ENCODE peak calls at places on chromosomes 11 and 22, in ten cellular contexts. G is GM13976, A is Peyer's patch, U is mammary epithelial cell, D is A549, C is type B pancreatic cell, H is omental fat pad, I is fibroblast of lung, B is B cell, Z is AG04450. M is an unnamed sample.

GRCh38 chr11:93904711-93905110 is 54.3 kb upstream of the VSTM5 start:
- DNase-seq in G (no peak), A (no peak), U (no peak), D (no peak), C (no peak), H (no peak), I (peak), B (no peak), Z (no peak), M (no peak)

GRCh38 chr11:46456676-46457432 is 65.3 kb upstream of the CHRM4 start:
- DNase-seq in G (no peak), A (no peak), U (no peak), D (no peak), C (no peak), H (no peak), I (no peak), B (no peak), Z (no peak), M (no peak)

GRCh38 chr11:97570636-97571035 is 1180.8 kb downstream of the JRKL start:
- DNase-seq in G (no peak), A (no peak), U (no peak), D (no peak), C (no peak), H (no peak), I (no peak), B (no peak), Z (no peak), M (no peak)

GRCh38 chr11:82994615-82995014 is 77.1 kb downstream of the RAB30 start:
- DNase-seq in G (no peak), A (no peak), U (no peak), D (no peak), C (no peak), H (no peak), I (no peak), B (no peak), Z (no peak), M (no peak)

GRCh38 chr11:126816655-126817054 is 183.9 kb downstream of the KIRREL3 start:
- DNase-seq in G (no peak), A (no peak), U (no peak), D (no peak), C (no peak), H (no peak), I (peak), B (no peak), Z (no peak), M (no peak)

GRCh38 chr11:59787816-59788215 is 22.8 kb downstream of the MRPL16 start:
- DNase-seq in G (no peak), A (no peak), U (peak), D (no peak), C (no peak), H (no peak), I (peak), B (no peak), Z (no peak), M (no peak)

GRCh38 chr11:18322818-18323570 is 627 bp downstream of the GTF2H1 start:
- DNase-seq in G (no peak), A (no peak), U (no peak), D (no peak), C (no peak), H (no peak), I (peak), B (no peak), Z (no peak), M (no peak)

GRCh38 chr22:46043816-46044717 is 67.1 kb upstream of the WNT7B start:
- DNase-seq in G (no peak), A (no peak), U (peak), D (no peak), C (no peak), H (peak), I (peak), B (peak), Z (no peak), M (no peak)

GRCh38 chr22:49208768-49209252 is 618.9 kb downstream of the BRD1 start:
- DNase-seq in G (no peak), A (no peak), U (no peak), D (no peak), C (peak), H (no peak), I (no peak), B (no peak), Z (no peak), M (peak)

GRCh38 chr11:8097062-8097814 is 16.2 kb downstream of the TUB start:
- DNase-seq in G (no peak), A (no peak), U (no peak), D (no peak), C (peak), H (no peak), I (no peak), B (no peak), Z (no peak), M (no peak)

GRCh38 chr11:57777969-57778317 is 16.3 kb downstream of the CTNND1 start:
- DNase-seq in G (no peak), A (no peak), U (peak), D (peak), C (no peak), H (no peak), I (no peak), B (no peak), Z (no peak), M (no peak)

GRCh38 chr11:33893711-33894401 is 2.0 kb upstream of the LMO2 start:
- DNase-seq in G (peak), A (peak), U (no peak), D (no peak), C (no peak), H (no peak), I (peak), B (peak), Z (no peak), M (no peak)

GRCh38 chr11:2870955-2871720 is 14.4 kb downstream of the CDKN1C start:
- DNase-seq in G (no peak), A (no peak), U (no peak), D (no peak), C (no peak), H (no peak), I (no peak), B (no peak), Z (no peak), M (no peak)

GRCh38 chr11:130644187-130644586 is 195.7 kb downstream of the ADAMTS15 start:
- DNase-seq in G (no peak), A (no peak), U (peak), D (no peak), C (peak), H (no peak), I (no peak), B (no peak), Z (no peak), M (no peak)

GRCh38 chr11:6587360-6587953 is 16.0 kb downstream of the RRP8 start:
- DNase-seq in G (no peak), A (no peak), U (no peak), D (no peak), C (no peak), H (no peak), I (no peak), B (no peak), Z (no peak), M (no peak)

GRCh38 chr11:79092791-79093313 is 348.0 kb downstream of the TENM4 start:
- DNase-seq in G (no peak), A (no peak), U (peak), D (no peak), C (no peak), H (no peak), I (peak), B (no peak), Z (peak), M (no peak)

DNA sequence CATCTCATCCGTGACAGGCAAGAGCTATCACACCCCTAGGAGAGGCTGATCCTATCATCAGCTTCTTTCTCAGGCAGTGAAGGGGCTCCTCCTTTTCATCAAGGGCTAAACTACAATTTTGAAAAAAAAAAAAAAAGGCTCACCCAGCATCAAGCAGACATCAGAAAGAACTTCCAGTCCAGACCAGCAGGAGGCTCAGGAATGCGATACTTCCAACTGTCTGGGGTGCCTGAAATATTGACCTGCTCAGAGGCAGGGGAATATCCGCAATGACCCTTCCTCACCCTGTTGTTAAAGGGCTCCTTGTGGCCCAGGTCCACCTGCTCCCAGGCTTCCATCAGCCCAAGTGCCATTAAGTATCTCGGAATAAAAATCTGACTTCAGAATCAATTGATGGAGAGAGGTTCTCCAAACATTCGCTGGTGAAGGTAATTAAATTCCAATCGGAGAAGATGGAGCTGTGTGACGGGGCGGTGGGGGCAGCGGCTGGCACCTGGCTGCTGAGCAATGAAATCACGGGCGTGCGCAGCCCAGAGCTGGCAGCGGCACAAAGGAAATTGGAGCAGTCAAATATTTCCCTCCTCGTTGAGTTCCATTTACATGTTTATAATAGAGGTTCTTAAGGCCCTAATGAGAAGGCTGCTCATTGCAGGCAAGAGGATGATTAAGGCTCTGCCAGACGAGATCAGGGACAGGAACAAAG is 68.9 kb upstream of the THY1 start:
- DNase-seq in G (no peak), A (no peak), U (no peak), D (no peak), C (no peak), H (no peak), I (peak), B (no peak), Z (no peak), M (no peak)
- TF ChIP-seq CTCF in G (no peak), A (no peak), U (peak), D (no peak), C (peak), H (no peak), I (peak), B (no peak), Z (peak), M (peak)

DNA sequence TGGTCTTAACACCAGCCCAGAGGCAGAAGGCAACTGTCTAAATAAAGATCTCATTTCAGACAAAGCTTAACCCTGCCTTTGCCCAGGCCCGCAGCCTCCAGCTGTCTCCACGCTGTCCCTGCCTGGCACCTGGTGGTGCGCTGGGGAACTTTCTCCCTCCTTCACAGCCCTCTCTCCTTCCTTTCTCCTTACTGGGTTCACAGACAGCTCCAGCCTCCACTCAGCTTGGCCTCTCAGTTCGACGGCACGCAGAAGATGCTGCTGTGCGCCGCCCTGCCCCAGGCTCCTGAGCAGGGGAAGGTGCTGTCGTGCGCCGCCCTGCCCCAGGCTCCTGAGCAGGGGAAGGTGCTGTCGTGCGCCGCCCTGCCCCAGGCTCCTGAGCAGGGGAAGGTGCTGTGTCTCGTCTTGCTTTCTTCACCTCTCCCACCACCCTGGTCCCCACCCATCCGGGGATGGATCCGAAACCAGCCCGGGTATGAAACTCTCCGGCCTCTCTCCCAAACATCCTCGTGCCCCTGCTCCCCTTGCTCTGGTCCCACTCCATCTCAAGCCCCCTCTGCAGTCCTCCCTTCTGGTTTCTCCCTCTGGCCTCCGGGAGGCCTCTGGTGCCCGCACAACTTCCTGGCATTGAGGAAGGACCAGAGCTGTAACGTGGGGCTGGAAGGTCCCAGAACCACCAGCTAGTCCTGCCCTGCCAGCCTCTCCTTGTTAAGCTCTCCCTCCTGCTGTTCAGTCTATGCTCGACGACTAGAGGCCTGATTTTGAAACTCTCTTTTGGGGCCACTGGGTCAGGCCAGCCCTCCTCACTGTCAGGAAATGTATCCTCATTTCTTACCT is 22.9 kb upstream of the JAM3 start:
- DNase-seq in G (no peak), A (no peak), U (no peak), D (no peak), C (no peak), H (no peak), I (peak), B (no peak), Z (no peak), M (no peak)
- TF ChIP-seq CTCF in G (no peak), A (no peak), U (peak), D (no peak), C (peak), H (no peak), I (peak), B (no peak), Z (peak), M (peak)

GRCh38 chr11:90294091-90294490 is 71.2 kb upstream of the CHORDC1 start:
- DNase-seq in G (no peak), A (no peak), U (no peak), D (no peak), C (no peak), H (no peak), I (no peak), B (no peak), Z (no peak), M (no peak)

GRCh38 chr11:90286640-90287039 is 63.8 kb upstream of the CHORDC1 start:
- DNase-seq in G (no peak), A (no peak), U (no peak), D (no peak), C (no peak), H (no peak), I (no peak), B (no peak), Z (no peak), M (no peak)

DNA sequence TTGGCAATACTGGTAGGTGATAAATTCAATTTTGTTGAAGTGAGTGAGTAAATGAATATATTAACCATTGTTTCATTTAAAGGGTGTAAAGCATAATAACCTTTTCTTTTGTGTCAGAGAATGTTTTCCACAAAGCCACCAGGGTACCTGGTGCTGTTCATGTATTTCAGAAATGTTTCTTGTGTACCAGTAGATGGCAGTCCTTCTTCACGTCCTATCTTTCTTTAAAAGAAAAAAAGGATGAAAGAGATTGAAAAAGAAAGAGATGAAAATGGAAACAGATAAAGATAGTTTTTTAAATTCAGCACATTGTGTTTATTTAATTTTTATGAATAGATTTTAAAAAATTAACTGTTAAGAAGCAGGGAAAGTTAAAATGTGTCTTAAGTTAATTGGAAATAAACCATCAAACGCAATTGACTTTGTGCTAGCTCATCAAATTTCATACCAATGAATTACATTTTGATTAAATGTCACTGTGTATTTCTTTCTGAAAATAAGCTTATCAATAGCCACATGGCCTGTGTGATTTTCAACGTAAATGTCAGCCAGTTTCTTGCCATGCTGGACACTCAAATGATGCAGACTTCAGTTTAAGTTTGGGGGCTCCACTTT is 65.5 kb upstream of the CHORDC1 start:
- DNase-seq in G (peak), A (no peak), U (peak), D (peak), C (no peak), H (no peak), I (peak), B (no peak), Z (no peak), M (no peak)
- TF ChIP-seq CTCF in G (peak), A (no peak), U (peak), D (peak), C (peak), H (no peak), I (peak), B (peak), Z (peak), M (peak)

GRCh38 chr11:115941044-115941443 is 436.8 kb upstream of the CADM1 start:
- DNase-seq in G (no peak), A (no peak), U (no peak), D (no peak), C (no peak), H (no peak), I (no peak), B (no peak), Z (no peak), M (no peak)
- TF ChIP-seq CTCF in G (no peak), A (no peak), U (no peak), D (no peak), C (no peak), H (no peak), I (no peak), B (no peak), Z (no peak), M (no peak)

DNA sequence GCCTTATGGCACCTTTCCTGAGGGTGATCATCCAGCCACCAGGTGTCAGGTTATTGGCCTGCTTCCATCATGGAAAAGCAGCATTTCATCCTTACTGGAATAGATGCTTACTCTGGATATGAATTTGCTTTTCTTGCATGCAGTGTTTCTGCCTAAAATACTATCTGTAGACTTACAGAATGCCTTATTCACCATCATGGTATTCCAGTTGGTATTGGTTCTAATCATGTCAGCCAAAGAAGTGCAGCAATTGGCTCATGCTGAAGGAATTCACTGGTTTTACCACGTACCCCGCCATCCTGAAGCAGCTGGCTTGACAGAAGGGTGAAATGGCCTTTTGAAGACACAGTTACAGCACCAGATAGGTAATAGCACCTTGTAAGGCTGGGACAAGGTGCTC is 194.2 kb downstream of the AASDHPPT start:
- DNase-seq in G (no peak), A (no peak), U (peak), D (no peak), C (no peak), H (no peak), I (peak), B (no peak), Z (no peak), M (no peak)
- TF ChIP-seq CTCF in G (no peak), A (no peak), U (peak), D (no peak), C (no peak), H (no peak), I (no peak), B (no peak), Z (no peak), M (no peak)

DNA sequence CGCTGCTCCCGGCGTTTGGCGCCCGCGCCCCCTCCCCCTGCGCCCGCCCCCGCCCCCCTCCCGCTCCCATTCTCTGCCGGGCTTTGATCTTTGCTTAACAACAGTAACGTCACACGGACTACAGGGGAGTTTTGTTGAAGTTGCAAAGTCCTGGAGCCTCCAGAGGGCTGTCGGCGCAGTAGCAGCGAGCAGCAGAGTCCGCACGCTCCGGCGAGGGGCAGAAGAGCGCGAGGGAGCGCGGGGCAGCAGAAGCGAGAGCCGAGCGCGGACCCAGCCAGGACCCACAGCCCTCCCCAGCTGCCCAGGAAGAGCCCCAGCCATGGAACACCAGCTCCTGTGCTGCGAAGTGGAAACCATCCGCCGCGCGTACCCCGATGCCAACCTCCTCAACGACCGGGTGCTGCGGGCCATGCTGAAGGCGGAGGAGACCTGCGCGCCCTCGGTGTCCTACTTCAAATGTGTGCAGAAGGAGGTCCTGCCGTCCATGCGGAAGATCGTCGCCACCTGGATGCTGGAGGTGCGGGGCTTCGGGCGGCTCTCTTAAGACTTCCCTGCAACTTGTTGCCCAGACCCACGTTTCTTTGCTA is at the start of gene CCND1:
- DNase-seq in G (peak), A (peak), U (peak), D (peak), C (peak), H (no peak), I (peak), B (peak), Z (peak), M (peak)
- TF ChIP-seq CTCF in G (peak), A (no peak), U (peak), D (no peak), C (peak), H (no peak), I (peak), B (no peak), Z (peak), M (peak)

GRCh38 chr22:24437820-24438328 is 10.5 kb downstream of the ADORA2A start:
- DNase-seq in G (peak), A (peak), U (peak), D (no peak), C (no peak), H (no peak), I (no peak), B (peak), Z (no peak), M (no peak)
- TF ChIP-seq CTCF in G (peak), A (peak), U (peak), D (peak), C (no peak), H (no peak), I (no peak), B (peak), Z (peak), M (no peak)

M was measured in neural crest cell.